ENCODE peak calls at places on chromosomes 5 and 9, in six cellular contexts. One of them, this sample, is unnamed.

GRCh38 chr5:119943148-119943547 is 313.8 kb downstream of the FAM170A start:
- DNase-seq in LoVo: no peak
- DNase-seq in mesothelial cell of epicardium: no peak
- DNase-seq in WTC11: no peak
- DNase-seq in posterior vena cava: no peak
- DNase-seq in A172: peak
- DNase-seq in this sample: no peak

GRCh38 chr9:121281614-121282291 is 13.8 kb downstream of the GSN start:
- DNase-seq in A172: peak
- DNase-seq in LoVo: peak
- DNase-seq in WTC11: no peak
- DNase-seq in posterior vena cava: peak
- DNase-seq in mesothelial cell of epicardium: no peak
- DNase-seq in this sample: no peak

GRCh38 chr5:158127536-158127935 is 268.6 kb upstream of the CLINT1 start:
- DNase-seq in mesothelial cell of epicardium: no peak
- DNase-seq in posterior vena cava: no peak
- DNase-seq in WTC11: no peak
- DNase-seq in A172: no peak
- DNase-seq in LoVo: no peak
- DNase-seq in this sample: no peak

GRCh38 chr9:15584383-15584782 is 31.5 kb downstream of the CCDC171 start:
- DNase-seq in mesothelial cell of epicardium: no peak
- DNase-seq in LoVo: no peak
- DNase-seq in posterior vena cava: no peak
- DNase-seq in WTC11: no peak
- DNase-seq in A172: no peak
- DNase-seq in this sample: no peak

GRCh38 chr5:136474466-136474865 is 109.1 kb upstream of the TRPC7 start:
- DNase-seq in mesothelial cell of epicardium: no peak
- DNase-seq in A172: no peak
- DNase-seq in LoVo: no peak
- DNase-seq in posterior vena cava: no peak
- DNase-seq in WTC11: no peak
- DNase-seq in this sample: no peak

GRCh38 chr5:91293131-91293530 is 90.0 kb downstream of the ARRDC3 start:
- DNase-seq in WTC11: peak
- DNase-seq in LoVo: peak
- DNase-seq in posterior vena cava: no peak
- DNase-seq in A172: peak
- DNase-seq in mesothelial cell of epicardium: no peak
- DNase-seq in this sample: peak

GRCh38 chr5:820245-820644 is 30.5 kb downstream of the ZDHHC11 start:
- DNase-seq in posterior vena cava: no peak
- DNase-seq in WTC11: no peak
- DNase-seq in mesothelial cell of epicardium: no peak
- DNase-seq in A172: no peak
- DNase-seq in LoVo: no peak
- DNase-seq in this sample: no peak

GRCh38 chr5:143016777-143017374 is 246.7 kb downstream of the ARHGAP26 start:
- DNase-seq in A172: peak
- DNase-seq in LoVo: no peak
- DNase-seq in WTC11: peak
- DNase-seq in mesothelial cell of epicardium: no peak
- DNase-seq in posterior vena cava: no peak
- DNase-seq in this sample: no peak

GRCh38 chr5:150286820-150287219 is 2.8 kb downstream of the CAMK2A start:
- DNase-seq in A172: no peak
- DNase-seq in WTC11: peak
- DNase-seq in mesothelial cell of epicardium: no peak
- DNase-seq in posterior vena cava: no peak
- DNase-seq in LoVo: peak
- DNase-seq in this sample: no peak

GRCh38 chr9:95004452-95005275 is 278.2 kb downstream of the AOPEP start:
- DNase-seq in posterior vena cava: no peak
- DNase-seq in mesothelial cell of epicardium: peak
- DNase-seq in LoVo: peak
- DNase-seq in A172: no peak
- DNase-seq in WTC11: peak
- DNase-seq in this sample: no peak

GRCh38 chr5:150623152-150623877 is 17.1 kb upstream of the SYNPO start:
- DNase-seq in LoVo: no peak
- DNase-seq in posterior vena cava: no peak
- DNase-seq in WTC11: no peak
- DNase-seq in mesothelial cell of epicardium: no peak
- DNase-seq in A172: no peak
- DNase-seq in this sample: no peak

GRCh38 chr5:40052812-40053211 is 626.9 kb upstream of the PTGER4 start:
- DNase-seq in A172: peak
- DNase-seq in posterior vena cava: no peak
- DNase-seq in WTC11: no peak
- DNase-seq in LoVo: peak
- DNase-seq in mesothelial cell of epicardium: no peak
- DNase-seq in this sample: no peak

GRCh38 chr5:39570418-39571027 is 145.7 kb upstream of the DAB2 start:
- DNase-seq in WTC11: no peak
- DNase-seq in LoVo: peak
- DNase-seq in mesothelial cell of epicardium: no peak
- DNase-seq in A172: peak
- DNase-seq in posterior vena cava: no peak
- DNase-seq in this sample: no peak

GRCh38 chr9:124284940-124285441 is 27.2 kb downstream of the NEK6 start:
- DNase-seq in A172: no peak
- DNase-seq in WTC11: no peak
- DNase-seq in mesothelial cell of epicardium: no peak
- DNase-seq in LoVo: no peak
- DNase-seq in posterior vena cava: no peak
- DNase-seq in this sample: peak

This sample was measured in posterior cingulate gyrus.